ENCODE peak calls at places on chromosomes 11 and 22, in ten cellular contexts. U is cardiac muscle cell, T is body of pancreas, Q is osteoblast, O is IMR-90, K is heart left ventricle, D is GM23338, A is lower lobe of right lung, C is pancreas, X is tibial artery. P is an unnamed sample.
A peak's percentile ranks its signal among the peaks of the same experiment; 100 is the strongest.

GRCh38 chr22:40411506-40411861 is 41.1 kb downstream of the SGSM3 start:
- DNase-seq in C (no peak), T (no peak), K (no peak), O (no peak), A (no peak), Q (peak; percentile 82), D (no peak), X (peak; percentile 60), U (no peak), P (no peak)

GRCh38 chr11:118604566-118604965 is 2.8 kb upstream of the PHLDB1 start:
- DNase-seq in O (no peak), K (no peak), Q (no peak), T (peak; percentile 10), X (no peak), C (no peak), D (no peak), U (no peak), A (no peak), P (no peak)

GRCh38 chr22:29369460-29369859 is 18.9 kb downstream of the AP1B1 start:
- DNase-seq in Q (peak; percentile 79), U (no peak), O (peak; percentile 76), X (peak; percentile 80), K (peak; percentile 67), A (peak; percentile 65), C (no peak), T (no peak), D (peak; percentile 67), P (peak; percentile 85)

GRCh38 chr22:40560551-40560950 is 76.0 kb downstream of the MRTFA start:
- DNase-seq in T (no peak), A (no peak), K (no peak), Q (no peak), X (no peak), D (no peak), U (no peak), O (peak; percentile 65), C (no peak), P (peak; percentile 45)

GRCh38 chr11:118058311-118059230 is 18.3 kb upstream of the TMPRSS4 start:
- DNase-seq in K (no peak), X (peak; percentile 55), U (no peak), O (no peak), T (no peak), C (no peak), Q (no peak), A (no peak), D (no peak), P (no peak)

GRCh38 chr11:26801601-26802000 is 79.7 kb upstream of the SLC5A12 start:
- DNase-seq in K (no peak), Q (no peak), C (no peak), A (no peak), U (no peak), O (no peak), X (no peak), D (no peak), T (no peak), P (no peak)

GRCh38 chr11:23021287-23021863 is 161.1 kb upstream of the CCDC179 start:
- DNase-seq in T (peak; percentile 35), A (no peak), O (peak; percentile 51), X (no peak), K (no peak), Q (peak; percentile 50), U (peak; percentile 56), D (peak; percentile 68), C (no peak), P (peak; percentile 31)

GRCh38 chr11:64754124-64754918 is 5.5 kb downstream of the PYGM start:
- DNase-seq in T (no peak), A (no peak), X (no peak), Q (peak; percentile 66), C (no peak), O (no peak), U (no peak), K (no peak), D (no peak), P (no peak)

GRCh38 chr11:65826972-65827773 is 6.6 kb upstream of the SNX32 start:
- DNase-seq in A (no peak), Q (no peak), K (no peak), U (no peak), C (no peak), O (no peak), T (no peak), D (no peak), X (peak; percentile 11), P (no peak)

GRCh38 chr11:122748968-122749687 is 89.2 kb upstream of the CRTAM start:
- DNase-seq in X (no peak), A (no peak), T (no peak), K (peak; percentile 39), D (no peak), C (no peak), O (peak; percentile 95), U (peak; percentile 19), Q (peak; percentile 95), P (peak; percentile 96)

GRCh38 chr22:41782316-41782715 is 18.2 kb upstream of the CCDC134 start:
- DNase-seq in T (no peak), K (no peak), D (no peak), O (no peak), A (no peak), U (no peak), C (no peak), Q (no peak), X (no peak), P (no peak)

GRCh38 chr11:1937616-1938342 is 9.4 kb upstream of the MRPL23 start:
- DNase-seq in Q (peak; percentile 85), K (no peak), U (no peak), A (peak; percentile 41), O (no peak), C (no peak), D (no peak), X (no peak), T (no peak), P (no peak)

GRCh38 chr11:93348931-93349330 is 18.4 kb downstream of the DEUP1 start:
- DNase-seq in D (peak; percentile 43), O (no peak), Q (no peak), A (no peak), K (no peak), U (no peak), T (no peak), X (no peak), C (no peak), P (no peak)

GRCh38 chr11:34243620-34244493 is 114.0 kb downstream of the ABTB2 start:
- DNase-seq in U (peak; percentile 67), O (peak; percentile 77), Q (peak; percentile 92), D (no peak), K (peak; percentile 40), A (no peak), X (no peak), T (peak; percentile 53), C (peak; percentile 54), P (peak; percentile 69)

GRCh38 chr22:26438006-26438405 is 8.9 kb downstream of the ASPHD2 start:
- DNase-seq in U (no peak), D (peak; percentile 53), Q (no peak), K (no peak), O (no peak), A (no peak), C (no peak), T (no peak), X (no peak), P (no peak)
- TF ChIP-seq CTCF in U (no peak), D (no peak), Q (no peak), K (no peak), O (no peak), A (no peak), C (no peak), T (no peak), X (no peak), P (no peak)

GRCh38 chr22:46150615-46151423 is 493 bp downstream of the PPARA start:
- DNase-seq in X (peak; percentile 73), D (peak; percentile 39), A (peak; percentile 62), K (no peak), O (no peak), C (peak; percentile 37), Q (peak; percentile 96), T (peak; percentile 52), U (no peak), P (no peak)

GRCh38 chr22:46159212-46159611 is 8.9 kb downstream of the PPARA start:
- DNase-seq in X (no peak), D (no peak), A (no peak), C (no peak), T (no peak), U (no peak), K (no peak), Q (no peak), O (no peak), P (no peak)

GRCh38 chr22:46159777-46160176 is 9.5 kb downstream of the PPARA start:
- DNase-seq in K (no peak), C (no peak), O (no peak), A (no peak), X (no peak), T (no peak), D (no peak), U (no peak), Q (no peak), P (no peak)

GRCh38 chr22:46153930-46154329 is 3.6 kb downstream of the PPARA start:
- DNase-seq in Q (peak; percentile 83), U (no peak), D (no peak), O (no peak), K (no peak), C (no peak), T (no peak), X (no peak), A (no peak), P (no peak)

DNA sequence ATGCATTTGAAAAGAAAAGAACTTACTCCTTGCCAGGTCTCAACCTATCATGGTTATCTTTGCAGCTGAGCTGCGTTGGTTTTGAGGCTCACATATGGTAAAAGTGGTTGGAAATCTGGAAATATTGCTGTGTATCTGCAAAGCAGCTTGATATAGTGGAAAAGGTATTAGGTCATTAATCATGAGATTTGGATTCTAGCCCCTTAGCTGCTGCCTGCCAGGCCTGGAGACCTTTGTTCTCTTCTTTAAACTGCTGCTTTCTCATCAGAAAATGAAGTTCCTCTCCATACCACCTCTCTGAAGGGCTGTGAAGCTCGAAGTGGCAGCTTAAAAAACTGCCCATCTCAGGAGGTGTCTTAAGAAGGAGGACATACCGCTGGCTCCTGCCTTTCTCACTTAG is 5.7 kb downstream of the PPARA start:
- DNase-seq in X (no peak), U (no peak), O (no peak), Q (no peak), K (no peak), A (no peak), T (no peak), C (no peak), D (no peak), P (no peak)
- H3K4me3 ChIP-seq in X (no peak overlapping the region), U (no peak overlapping the region), O (no peak overlapping the region), Q (no peak overlapping the region), K (no peak overlapping the region), A (no peak overlapping the region), T (no peak overlapping the region), C (no peak overlapping the region), D (no peak overlapping the region), P (no peak overlapping the region)

GRCh38 chr22:20566420-20567260 is 59.2 kb downstream of the MED15 start:
- DNase-seq in X (no peak), Q (peak; percentile 83), U (no peak), O (peak; percentile 82), D (no peak), C (peak; percentile 34), A (no peak), K (no peak), T (no peak), P (no peak)
- H3K27ac ChIP-seq in X (peak overlapping the region; percentile 71), Q (peak overlapping the region; percentile 91), U (no peak overlapping the region), O (peak overlapping the region; percentile 40), D (no peak overlapping the region), C (no peak overlapping the region), A (peak overlapping the region; percentile 81), K (peak overlapping the region; percentile 28), T (peak overlapping the region; percentile 53), P (peak overlapping the region; percentile 72)

DNA sequence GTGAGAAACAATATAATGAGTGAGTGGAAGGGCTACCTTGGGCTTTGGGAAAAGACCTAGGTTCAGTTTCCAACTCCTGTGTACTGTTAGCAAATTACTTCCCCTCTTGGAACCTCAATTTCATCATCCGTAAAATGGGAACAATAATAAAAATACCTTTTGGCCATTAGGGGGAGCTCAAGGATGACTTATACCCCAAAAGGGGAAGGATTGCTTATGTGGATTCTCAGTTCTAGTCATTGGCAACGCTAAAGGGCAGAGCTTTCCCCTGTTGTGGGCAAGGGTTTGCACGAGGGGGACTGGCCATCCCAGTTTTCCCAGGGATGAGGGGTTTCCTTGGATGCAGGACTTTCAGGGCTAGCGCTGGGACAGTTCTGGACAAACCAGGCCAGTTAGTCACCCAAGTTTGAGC is 3.1 kb upstream of the COMMD9 start:
- DNase-seq in C (no peak), T (no peak), X (no peak), A (no peak), O (peak; percentile 47), D (peak; percentile 81), Q (no peak), U (no peak), K (no peak), P (no peak)
- TF ChIP-seq CTCF in C (peak; percentile 20), T (peak; percentile 61), X (peak; percentile 28), A (peak; percentile 55), O (peak; percentile 78), D (peak; percentile 77), Q (peak; percentile 61), U (peak; percentile 41), K (peak; percentile 63), P (peak; percentile 36)